ENCODE peak calls at places on chromosome 15, in ten cellular contexts. U is mucosa of descending colon, P is ascending aorta, T is AG04450, K is BE2C, S is heart left ventricle, D is MM.1S, F is left lung, L is breast epithelium, Q is lower lobe of right lung. J is an unnamed sample. For H3K9me3, the result is how much of the 10 kb centered on the place peaks cover.

GRCh38 chr15:60115579-60116415 is 111.7 kb downstream of the FOXB1 start:
- DNase-seq in U (no peak), P (no peak), T (no peak), K (no peak), S (no peak), D (no peak), F (no peak), L (no peak), Q (no peak), J (no peak)

GRCh38 chr15:80613762-80614365 is 81.2 kb upstream of the ABHD17C start:
- DNase-seq in U (no peak), P (no peak), T (no peak), K (no peak), S (no peak), D (no peak), F (no peak), L (no peak), Q (no peak), J (no peak)

GRCh38 chr15:85661859-85662258 is 132.9 kb downstream of the KLHL25 start:
- DNase-seq in U (no peak), P (no peak), T (no peak), K (no peak), S (no peak), D (no peak), F (no peak), L (no peak), Q (no peak), J (no peak)

GRCh38 chr15:66496951-66497501 is 536 bp downstream of the SNAPC5 start:
- DNase-seq in U (peak), P (no peak), T (no peak), K (no peak), S (no peak), D (no peak), F (no peak), L (no peak), Q (no peak), J (no peak)

GRCh38 chr15:50148362-50148963 is 29.4 kb upstream of the ATP8B4 start:
- DNase-seq in U (peak), P (no peak), T (peak), K (peak), S (no peak), D (no peak), F (no peak), L (no peak), Q (no peak), J (no peak)

GRCh38 chr15:32802296-32802936 is 84.6 kb downstream of the GREM1 start:
- DNase-seq in U (no peak), P (no peak), T (peak), K (no peak), S (no peak), D (no peak), F (no peak), L (no peak), Q (no peak), J (no peak)

GRCh38 chr15:80585544-80586018 is 109.5 kb upstream of the ABHD17C start:
- DNase-seq in U (peak), P (no peak), T (no peak), K (no peak), S (no peak), D (no peak), F (no peak), L (no peak), Q (no peak), J (no peak)

GRCh38 chr15:33766329-33766728 is 202.0 kb upstream of the CHRM5 start:
- DNase-seq in U (no peak), P (no peak), T (no peak), K (no peak), S (no peak), D (no peak), F (no peak), L (no peak), Q (no peak), J (no peak)

GRCh38 chr15:52013151-52013791 is 5.7 kb upstream of the MAPK6 start:
- DNase-seq in U (no peak), P (no peak), T (no peak), K (no peak), S (no peak), D (no peak), F (no peak), L (no peak), Q (no peak), J (no peak)

GRCh38 chr15:59553879-59554735 is 57.5 kb upstream of the GCNT3 start:
- DNase-seq in U (no peak), P (no peak), T (no peak), K (no peak), S (no peak), D (no peak), F (no peak), L (no peak), Q (no peak), J (no peak)

GRCh38 chr15:90991587-90992285 is 2.6 kb downstream of the PRC1 start:
- DNase-seq in U (no peak), P (no peak), T (no peak), K (no peak), S (no peak), D (no peak), F (no peak), L (no peak), Q (no peak), J (no peak)

GRCh38 chr15:78034495-78035191 is 42.9 kb downstream of the TBC1D2B start:
- DNase-seq in U (no peak), P (no peak), T (no peak), K (no peak), S (no peak), D (peak), F (peak), L (no peak), Q (peak), J (no peak)

GRCh38 chr15:29812384-29812694 is 9.9 kb downstream of the TJP1 start:
- DNase-seq in U (peak), P (no peak), T (no peak), K (no peak), S (no peak), D (no peak), F (no peak), L (no peak), Q (no peak), J (no peak)

GRCh38 chr15:57873564-57874209 is 167.2 kb downstream of the POLR2M start:
- DNase-seq in U (no peak), P (no peak), T (no peak), K (no peak), S (no peak), D (no peak), F (no peak), L (no peak), Q (no peak), J (no peak)

GRCh38 chr15:85959573-85959972 is 120.1 kb upstream of the AGBL1 start:
- DNase-seq in U (no peak), P (no peak), T (no peak), K (no peak), S (no peak), D (no peak), F (no peak), L (no peak), Q (no peak), J (no peak)

GRCh38 chr15:78129098-78130011 is 1.9 kb downstream of the CIB2 start:
- DNase-seq in U (no peak), P (no peak), T (no peak), K (no peak), S (no peak), D (no peak), F (no peak), L (no peak), Q (no peak), J (peak)

GRCh38 chr15:57432141-57432701 is 55.9 kb downstream of the CGNL1 start:
- DNase-seq in U (peak), P (no peak), T (no peak), K (no peak), S (no peak), D (no peak), F (no peak), L (no peak), Q (no peak), J (no peak)

GRCh38 chr15:31440754-31441298 is 114.2 kb downstream of the KLF13 start:
- DNase-seq in U (peak), P (no peak), T (no peak), K (peak), S (peak), D (no peak), F (peak), L (no peak), Q (peak), J (peak)

GRCh38 chr15:33309602-33310276 is 1.0 kb upstream of the RYR3 start:
- DNase-seq in U (peak), P (peak), T (no peak), K (peak), S (peak), D (peak), F (no peak), L (no peak), Q (no peak), J (no peak)

GRCh38 chr15:64667736-64668161 is 107.6 kb downstream of the RBPMS2 start:
- DNase-seq in U (no peak), P (no peak), T (peak), K (no peak), S (no peak), D (no peak), F (no peak), L (no peak), Q (no peak), J (no peak)

GRCh38 chr15:71660501-71660900 is 149.9 kb upstream of the NR2E3 start:
- DNase-seq in U (no peak), P (no peak), T (no peak), K (no peak), S (no peak), D (no peak), F (no peak), L (no peak), Q (no peak), J (no peak)

GRCh38 chr15:63983071-63983711 is 63.1 kb downstream of the DAPK2 start:
- DNase-seq in U (peak), P (peak), T (no peak), K (no peak), S (no peak), D (no peak), F (no peak), L (no peak), Q (no peak), J (peak)

GRCh38 chr15:64096486-64097431 is 977 bp downstream of the SNX1 start:
- DNase-seq in U (peak), P (no peak), T (no peak), K (peak), S (no peak), D (peak), F (no peak), L (no peak), Q (no peak), J (no peak)

GRCh38 chr15:66654718-66655375 is 47.2 kb upstream of the SMAD6 start:
- DNase-seq in U (no peak), P (no peak), T (no peak), K (no peak), S (peak), D (no peak), F (peak), L (no peak), Q (no peak), J (peak)

GRCh38 chr15:40062816-40063562 is 24.0 kb upstream of the SRP14 start:
- DNase-seq in U (no peak), P (no peak), T (no peak), K (no peak), S (no peak), D (no peak), F (no peak), L (no peak), Q (no peak), J (no peak)

GRCh38 chr15:78366342-78366741 is 26.2 kb downstream of the CRABP1 start:
- DNase-seq in U (no peak), P (no peak), T (no peak), K (no peak), S (no peak), D (no peak), F (no peak), L (no peak), Q (no peak), J (no peak)

GRCh38 chr15:36589971-36590370 is 10.5 kb downstream of the CDIN1 start:
- DNase-seq in U (no peak), P (no peak), T (no peak), K (no peak), S (no peak), D (no peak), F (no peak), L (no peak), Q (no peak), J (no peak)

GRCh38 chr15:40392986-40393948 is 10.7 kb downstream of the KNSTRN start:
- DNase-seq in U (no peak), P (no peak), T (no peak), K (no peak), S (no peak), D (no peak), F (no peak), L (no peak), Q (no peak), J (no peak)

GRCh38 chr15:90019611-90020010 is 18.5 kb downstream of the ZNF710 start:
- DNase-seq in U (no peak), P (peak), T (no peak), K (no peak), S (no peak), D (no peak), F (no peak), L (no peak), Q (no peak), J (no peak)

GRCh38 chr15:48945386-48945785 is 18.3 kb downstream of the SHC4 start:
- DNase-seq in U (no peak), P (no peak), T (no peak), K (no peak), S (no peak), D (no peak), F (no peak), L (no peak), Q (no peak), J (no peak)

GRCh38 chr15:31326729-31327673 is at the start of gene KLF13:
- DNase-seq in U (peak), P (peak), T (no peak), K (peak), S (peak), D (no peak), F (no peak), L (peak), Q (peak), J (peak)

GRCh38 chr15:69025320-69025719 is 10.8 kb downstream of the NOX5 start:
- DNase-seq in U (no peak), P (no peak), T (no peak), K (no peak), S (no peak), D (no peak), F (no peak), L (no peak), Q (no peak), J (no peak)

GRCh38 chr15:84818221-84819131 is 1.3 kb downstream of the ALPK3 start:
- DNase-seq in U (no peak), P (peak), T (no peak), K (no peak), S (peak), D (no peak), F (no peak), L (no peak), Q (no peak), J (no peak)

GRCh38 chr15:68224546-68225250 is 4.8 kb downstream of the CLN6 start:
- DNase-seq in U (no peak), P (peak), T (no peak), K (no peak), S (no peak), D (peak), F (no peak), L (no peak), Q (no peak), J (no peak)

DNA sequence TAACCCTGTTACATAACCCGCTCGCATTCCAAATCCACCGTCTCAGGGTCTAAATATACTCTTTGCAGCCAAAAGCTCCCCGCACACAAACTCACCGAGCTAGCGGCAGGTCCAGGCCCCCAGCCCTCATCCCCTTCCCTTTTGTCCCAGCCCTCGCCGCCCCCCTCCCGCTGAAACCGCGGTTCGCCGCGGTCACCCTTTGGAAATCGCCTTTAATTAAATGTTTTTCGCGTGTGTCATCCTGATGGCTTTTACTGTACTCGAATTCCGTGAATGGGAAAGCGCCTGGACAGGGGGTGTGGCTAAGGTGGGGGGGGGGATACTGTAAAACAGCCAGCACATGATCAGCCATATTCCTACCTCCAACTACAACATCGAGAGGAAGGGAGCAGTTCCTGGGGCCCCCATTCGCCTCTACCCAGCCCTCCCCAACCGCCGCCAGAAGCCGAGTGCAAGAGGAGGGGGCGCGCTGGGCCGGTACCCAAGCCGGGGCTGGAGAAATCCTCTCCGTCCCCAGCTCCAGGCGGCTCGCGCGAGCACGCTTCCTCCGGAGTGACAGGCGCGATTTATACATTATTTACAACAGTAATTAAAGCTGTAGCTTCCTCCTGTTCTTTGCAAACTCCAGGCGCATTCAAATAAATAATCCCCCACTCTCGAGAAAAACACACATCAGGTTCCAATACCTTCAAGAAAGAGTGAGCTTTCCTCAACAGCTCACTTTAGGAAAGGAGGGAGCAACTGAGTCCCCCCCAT is 1.7 kb downstream of the RORA start:
- DNase-seq in U (peak), P (no peak), T (no peak), K (peak), S (peak), D (no peak), F (peak), L (no peak), Q (no peak), J (no peak)
- H3K4me3 ChIP-seq in U (no peak), P (peak), T (peak), K (peak), S (peak), D (peak), F (peak), L (peak), Q (peak), J (peak)

GRCh38 chr15:56227315-56227714 is 16.4 kb downstream of the RFX7 start:
- DNase-seq in U (no peak), P (no peak), T (no peak), K (no peak), S (no peak), D (no peak), F (no peak), L (no peak), Q (no peak), J (no peak)
- H3K9me3 ChIP-seq in U (under half), P (under half), T (under half), K (under half), S (half or more), D (under half), F (half or more), L (under half), Q (under half), J (under half)

DNA sequence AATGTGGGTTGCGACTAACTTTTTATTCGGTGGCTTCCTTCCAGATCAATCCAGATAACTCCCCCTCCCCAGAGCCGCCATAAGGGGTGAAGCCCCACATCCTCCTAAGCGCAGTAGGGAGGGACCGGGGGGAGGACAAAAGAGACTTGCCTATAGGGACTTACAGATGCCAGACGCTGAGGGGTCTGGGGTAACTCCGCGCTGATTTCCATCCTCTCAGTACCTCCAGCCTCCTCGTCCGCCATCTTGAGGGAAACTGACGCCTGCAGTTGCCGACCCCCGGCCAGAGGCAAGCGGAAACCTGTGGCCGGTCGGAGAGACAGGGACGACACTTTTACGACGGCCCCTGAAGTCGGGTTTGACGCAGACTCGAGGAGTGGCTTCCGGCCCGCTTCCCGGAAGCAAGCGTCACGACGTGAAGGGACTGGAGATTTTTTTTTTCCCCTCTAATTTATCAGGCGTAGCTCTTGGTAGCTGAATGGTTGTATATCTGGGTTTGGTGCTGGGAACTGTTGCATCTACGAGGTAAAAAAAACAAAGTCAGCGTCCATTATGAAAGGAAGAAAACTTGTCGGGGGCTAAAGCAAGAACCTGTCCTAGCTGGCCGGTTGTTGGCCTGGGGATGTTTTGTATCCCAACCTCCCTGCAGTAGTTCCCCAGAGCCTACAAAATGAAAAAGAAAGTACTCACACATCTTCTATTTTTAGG is at the start of gene UBR1:
- DNase-seq in U (peak), P (peak), T (peak), K (peak), S (peak), D (peak), F (peak), L (peak), Q (peak), J (peak)
- H3K4me3 ChIP-seq in U (peak), P (peak), T (peak), K (peak), S (peak), D (peak), F (peak), L (peak), Q (peak), J (peak)

GRCh38 chr15:26453914-26454313 is 319.0 kb downstream of the GABRB3 start:
- DNase-seq in U (no peak), P (no peak), T (no peak), K (no peak), S (no peak), D (no peak), F (no peak), L (no peak), Q (no peak), J (no peak)
- H3K9me3 ChIP-seq in U (half or more), P (under half), T (under half), K (under half), S (under half), D (under half), F (half or more), L (under half), Q (under half), J (under half)

DNA sequence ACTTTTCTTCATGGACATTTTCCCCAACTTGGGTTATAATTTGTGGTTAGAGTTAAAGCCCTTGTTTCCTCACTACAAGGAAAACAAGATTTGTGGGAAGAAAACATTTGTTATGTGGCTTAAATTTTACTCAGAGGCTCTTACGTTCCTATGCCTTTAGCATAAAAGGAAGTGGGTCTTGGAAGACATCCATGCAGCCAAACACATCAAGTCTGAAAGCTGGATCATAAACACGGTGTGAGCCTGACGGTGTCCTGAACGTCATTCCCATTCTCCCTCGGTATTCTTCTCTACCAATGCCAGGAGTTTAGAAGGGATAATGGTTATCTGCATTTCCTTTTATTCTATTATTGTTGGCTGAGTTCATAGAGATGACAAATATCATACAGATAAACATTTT is 519.0 kb downstream of the NR2F2 start:
- DNase-seq in U (peak), P (no peak), T (peak), K (no peak), S (no peak), D (no peak), F (no peak), L (no peak), Q (no peak), J (no peak)
- H3K4me3 ChIP-seq in U (no peak), P (no peak), T (no peak), K (no peak), S (no peak), D (no peak), F (no peak), L (no peak), Q (no peak), J (no peak)

GRCh38 chr15:97691799-97692198 is 268.7 kb upstream of the ARRDC4 start:
- DNase-seq in U (peak), P (no peak), T (no peak), K (no peak), S (no peak), D (no peak), F (no peak), L (no peak), Q (no peak), J (no peak)

GRCh38 chr15:97688886-97689285 is 271.6 kb upstream of the ARRDC4 start:
- DNase-seq in U (peak), P (no peak), T (no peak), K (no peak), S (no peak), D (no peak), F (no peak), L (no peak), Q (no peak), J (no peak)

GRCh38 chr15:97692317-97693015 is 268.0 kb upstream of the ARRDC4 start:
- DNase-seq in U (no peak), P (no peak), T (no peak), K (no peak), S (peak), D (no peak), F (no peak), L (no peak), Q (no peak), J (no peak)

DNA sequence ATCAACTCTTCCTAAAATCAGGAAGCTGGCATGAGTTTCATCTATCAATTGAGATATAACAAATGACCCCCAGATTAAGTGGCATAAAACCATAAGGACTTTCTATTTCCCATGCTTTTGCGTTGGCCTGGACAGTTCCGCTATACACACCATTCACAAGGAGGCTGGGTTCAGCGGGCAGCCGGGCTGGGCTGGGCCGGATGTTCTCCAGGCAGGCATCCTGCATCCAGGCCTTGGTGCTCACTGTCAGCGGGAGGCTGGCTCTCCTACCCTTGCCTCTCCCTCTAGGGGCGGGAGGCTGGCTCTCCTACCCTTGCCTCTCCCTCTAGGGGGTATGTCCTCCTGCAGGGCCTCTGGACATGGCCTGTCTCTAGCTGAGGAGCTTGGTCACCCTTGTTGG is 266.0 kb upstream of the ARRDC4 start:
- DNase-seq in U (no peak), P (no peak), T (no peak), K (no peak), S (no peak), D (no peak), F (no peak), L (no peak), Q (no peak), J (no peak)
- H3K9me3 ChIP-seq in U (under half), P (under half), T (under half), K (under half), S (under half), D (under half), F (under half), L (under half), Q (under half), J (under half)